ENCODE peak calls at places on chromosomes 16 and 17, in seven cellular contexts. U is right lobe of liver; E is K562; T is Peyer's patch; L is left ventricle myocardium inferior; J is CD8-positive, alpha-beta T cell; G is psoas muscle. V is an unnamed sample.
A peak's percentile ranks its signal among the peaks of the same experiment; 100 is the strongest.

GRCh38 chr17:81869221-81870154 is 1.6 kb downstream of the ARHGDIA start:
- DNase-seq in U (peak; percentile 67), E (peak; percentile 76), T (no peak), L (no peak), J (peak; percentile 36), G (peak; percentile 57), V (peak; percentile 39)

GRCh38 chr17:80835816-80836657 is 155.6 kb upstream of the CHMP6 start:
- DNase-seq in U (no peak), E (no peak), T (no peak), L (no peak), J (no peak), G (no peak), V (no peak)

GRCh38 chr16:66127459-66128362 is 238.8 kb upstream of the CDH5 start:
- DNase-seq in U (peak; percentile 54), E (no peak), T (no peak), L (no peak), J (no peak), G (peak; percentile 21), V (no peak)

GRCh38 chr17:46039592-46040186 is 40.6 kb downstream of the STH start:
- DNase-seq in U (no peak), E (no peak), T (no peak), L (peak; percentile 60), J (no peak), G (no peak), V (no peak)

GRCh38 chr17:16875662-16876061 is 96.3 kb downstream of the TNFRSF13B start:
- DNase-seq in U (peak; percentile 38), E (no peak), T (no peak), L (no peak), J (no peak), G (no peak), V (no peak)

GRCh38 chr16:56311208-56312027 is 113.9 kb downstream of the AMFR start:
- DNase-seq in U (no peak), E (no peak), T (no peak), L (no peak), J (no peak), G (no peak), V (no peak)

GRCh38 chr17:28744104-28744801 is 442 bp downstream of the TRAF4 start:
- DNase-seq in U (peak; percentile 68), E (peak; percentile 88), T (peak; percentile 77), L (peak; percentile 52), J (peak; percentile 59), G (peak; percentile 47), V (peak; percentile 81)

GRCh38 chr17:65294184-65294719 is 157.1 kb downstream of the RGS9 start:
- DNase-seq in U (peak; percentile 38), E (peak; percentile 75), T (peak; percentile 31), L (peak; percentile 38), J (peak; percentile 56), G (peak; percentile 34), V (peak; percentile 13)

GRCh38 chr17:80786470-80786869 is 205.2 kb upstream of the CHMP6 start:
- DNase-seq in U (no peak), E (no peak), T (no peak), L (no peak), J (no peak), G (no peak), V (no peak)

GRCh38 chr17:61402073-61402541 is 2.5 kb downstream of the TBX2 start:
- DNase-seq in U (no peak), E (no peak), T (no peak), L (no peak), J (no peak), G (no peak), V (no peak)

GRCh38 chr16:85424260-85425060 is 188.7 kb upstream of the GSE1 start:
- DNase-seq in U (peak; percentile 18), E (no peak), T (no peak), L (peak; percentile 7), J (no peak), G (no peak), V (no peak)

GRCh38 chr17:49739662-49740271 is 24.2 kb downstream of the FAM117A start:
- DNase-seq in U (peak; percentile 86), E (peak; percentile 97), T (peak; percentile 98), L (peak; percentile 84), J (peak; percentile 98), G (peak; percentile 81), V (peak; percentile 95)

GRCh38 chr17:352421-353212 is at the start of gene RPH3AL:
- DNase-seq in U (peak; percentile 84), E (no peak), T (no peak), L (no peak), J (no peak), G (peak; percentile 64), V (no peak)

GRCh38 chr17:14919049-14919545 is 346.0 kb downstream of the PMP22 start:
- DNase-seq in U (no peak), E (no peak), T (no peak), L (no peak), J (no peak), G (no peak), V (no peak)

GRCh38 chr17:4881761-4882555 is 17.4 kb upstream of the C17orf107 start:
- DNase-seq in U (peak; percentile 79), E (peak; percentile 54), T (peak; percentile 76), L (peak; percentile 58), J (peak; percentile 72), G (peak; percentile 43), V (peak; percentile 44)

GRCh38 chr17:5788266-5788900 is 204.1 kb upstream of the NLRP1 start:
- DNase-seq in U (no peak), E (no peak), T (no peak), L (no peak), J (no peak), G (no peak), V (no peak)

GRCh38 chr17:6374761-6375312 is 60.1 kb downstream of the AIPL1 start:
- DNase-seq in U (no peak), E (peak; percentile 9), T (no peak), L (no peak), J (no peak), G (no peak), V (no peak)

GRCh38 chr16:56140645-56141044 is 50.6 kb upstream of the GNAO1 start:
- DNase-seq in U (no peak), E (no peak), T (no peak), L (no peak), J (no peak), G (no peak), V (no peak)

GRCh38 chr16:75559564-75560372 is 3.7 kb upstream of the TMEM231 start:
- DNase-seq in U (no peak), E (peak; percentile 79), T (no peak), L (no peak), J (no peak), G (no peak), V (no peak)

GRCh38 chr17:11490171-11490760 is 108.0 kb upstream of the DNAH9 start:
- DNase-seq in U (no peak), E (no peak), T (no peak), L (no peak), J (no peak), G (no peak), V (no peak)

GRCh38 chr17:5219536-5219935 is 15.1 kb downstream of the SCIMP start:
- DNase-seq in U (no peak), E (no peak), T (no peak), L (no peak), J (no peak), G (no peak), V (no peak)

GRCh38 chr17:41974031-41974430 is 7.4 kb downstream of the CNP start:
- DNase-seq in U (no peak), E (no peak), T (no peak), L (no peak), J (no peak), G (no peak), V (no peak)
- H3K27ac ChIP-seq in U (no peak overlapping the region), E (no peak overlapping the region), T (peak overlapping the region; percentile 60), L (no peak overlapping the region), J (no peak overlapping the region), G (peak overlapping the region; percentile 80), V (no peak overlapping the region)

GRCh38 chr17:19630035-19630434 is 18.5 kb upstream of the ALDH3A2 start:
- DNase-seq in U (no peak), E (no peak), T (no peak), L (no peak), J (no peak), G (no peak), V (no peak)
- H3K27ac ChIP-seq in U (no peak overlapping the region), E (no peak overlapping the region), T (no peak overlapping the region), L (no peak overlapping the region), J (no peak overlapping the region), G (no peak overlapping the region), V (no peak overlapping the region)

DNA sequence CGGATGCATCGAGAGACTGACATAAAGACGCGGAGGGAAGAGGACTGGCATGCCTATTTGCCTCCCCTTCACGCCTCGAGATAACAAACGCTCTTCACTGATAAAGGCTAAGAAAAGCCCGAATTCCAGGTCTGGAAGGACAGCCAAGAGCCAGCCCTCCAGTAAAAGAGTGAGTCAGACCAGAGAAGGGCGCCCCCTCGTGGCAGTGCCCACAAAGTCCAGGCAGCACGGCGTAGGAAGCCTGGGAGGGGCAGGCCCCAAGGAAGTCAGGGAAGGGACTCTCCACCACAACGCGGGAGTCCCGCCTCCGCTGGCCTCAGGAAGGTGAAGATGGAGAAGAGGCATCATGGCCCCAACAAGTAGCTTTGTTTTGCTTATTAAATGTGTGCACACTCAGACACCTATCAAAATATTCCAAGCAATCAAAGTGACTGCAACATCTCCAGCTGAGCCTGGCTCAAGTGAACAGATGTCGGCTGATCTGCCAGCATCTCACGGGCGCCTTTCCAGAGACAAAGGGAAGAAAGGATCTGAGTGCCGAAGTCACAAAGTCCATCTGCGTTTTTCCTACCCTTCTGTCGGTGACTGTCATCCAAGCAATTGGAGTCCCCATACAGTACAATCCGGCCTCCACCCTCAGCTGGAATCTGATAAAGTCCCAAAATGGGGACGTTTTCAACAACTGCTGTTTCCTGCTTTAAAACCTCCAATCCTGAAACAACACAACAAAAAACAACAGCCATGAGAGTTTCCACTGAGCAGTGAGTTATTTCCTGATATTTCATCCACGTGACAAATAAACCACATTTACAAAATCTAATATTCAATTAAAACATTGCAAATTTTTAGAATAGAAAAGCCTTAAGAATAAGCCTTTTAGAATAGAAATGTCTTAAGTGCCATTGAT is 20.4 kb upstream of the SLC38A8 start:
- DNase-seq in U (peak; percentile 70), E (peak; percentile 85), T (peak; percentile 45), L (peak; percentile 81), J (peak; percentile 59), G (peak; percentile 80), V (peak; percentile 42)
- H3K27ac ChIP-seq in U (no peak overlapping the region), E (no peak overlapping the region), T (no peak overlapping the region), L (peak overlapping the region; percentile 43), J (no peak overlapping the region), G (no peak overlapping the region), V (no peak overlapping the region)

GRCh38 chr16:70705056-70705455 is 19.2 kb upstream of the MTSS2 start:
- DNase-seq in U (no peak), E (no peak), T (no peak), L (no peak), J (no peak), G (no peak), V (no peak)
- H3K27ac ChIP-seq in U (no peak overlapping the region), E (no peak overlapping the region), T (no peak overlapping the region), L (peak overlapping the region; percentile 82), J (no peak overlapping the region), G (no peak overlapping the region), V (no peak overlapping the region)

DNA sequence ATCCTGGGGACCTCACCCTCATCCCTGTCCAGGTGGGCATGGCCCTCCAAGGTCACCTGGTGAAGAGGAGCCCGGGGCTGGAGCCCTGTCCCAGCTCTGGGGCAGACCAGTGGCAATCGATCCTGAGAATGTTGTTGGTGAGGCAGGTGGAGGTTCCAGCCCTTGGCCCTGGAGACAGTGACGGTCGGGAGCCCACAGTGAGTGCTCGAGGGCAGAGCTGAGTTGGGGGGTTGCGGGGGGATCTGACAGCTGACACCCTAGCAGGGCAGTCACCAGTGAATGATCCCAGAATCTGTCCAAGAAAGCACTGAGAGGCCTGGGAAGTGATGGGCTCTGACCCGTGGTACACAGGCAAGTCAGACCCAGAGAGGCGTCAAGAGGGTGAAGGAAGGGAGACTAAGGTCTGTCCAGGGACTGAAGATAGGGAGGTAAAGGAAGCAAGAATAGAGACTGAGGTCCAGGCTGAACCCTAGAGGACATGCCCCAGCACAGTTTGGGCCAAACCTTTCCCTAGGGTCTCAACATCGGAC is 17.6 kb downstream of the POLR3K start:
- DNase-seq in U (no peak), E (no peak), T (no peak), L (no peak), J (no peak), G (no peak), V (no peak)
- H3K27ac ChIP-seq in U (no peak overlapping the region), E (no peak overlapping the region), T (peak overlapping the region; percentile 71), L (no peak overlapping the region), J (no peak overlapping the region), G (no peak overlapping the region), V (no peak overlapping the region)

V was measured in CD8-positive, alpha-beta memory T cell.